ENCODE peak calls at places on chromosomes 3 and 15, in eight cellular contexts. One of them, this sample, is unnamed.

GRCh38 chr3:184815046-184815930 is 3.3 kb downstream of the VPS8 start:
- DNase-seq in cardiac muscle cell: no peak
- DNase-seq in transverse colon: no peak
- DNase-seq in IMR-90: peak; percentile 96
- DNase-seq in body of pancreas: no peak
- DNase-seq in MM.1S: no peak
- DNase-seq in GM12865: no peak
- DNase-seq in astrocyte of the spinal cord: peak; percentile 75
- DNase-seq in this sample: peak; percentile 93

GRCh38 chr3:41424543-41425300 is 225.4 kb downstream of the CTNNB1 start:
- DNase-seq in cardiac muscle cell: no peak
- DNase-seq in transverse colon: no peak
- DNase-seq in IMR-90: no peak
- DNase-seq in body of pancreas: no peak
- DNase-seq in MM.1S: no peak
- DNase-seq in GM12865: peak; percentile 35
- DNase-seq in astrocyte of the spinal cord: no peak
- DNase-seq in this sample: no peak

GRCh38 chr15:46242935-46243334 is 608.1 kb downstream of the SQOR start:
- DNase-seq in cardiac muscle cell: no peak
- DNase-seq in transverse colon: no peak
- DNase-seq in IMR-90: no peak
- DNase-seq in body of pancreas: no peak
- DNase-seq in MM.1S: no peak
- DNase-seq in GM12865: no peak
- DNase-seq in astrocyte of the spinal cord: no peak
- DNase-seq in this sample: no peak

GRCh38 chr3:170465935-170466334 is 47.3 kb downstream of the CLDN11 start:
- DNase-seq in cardiac muscle cell: no peak
- DNase-seq in transverse colon: no peak
- DNase-seq in IMR-90: no peak
- DNase-seq in body of pancreas: no peak
- DNase-seq in MM.1S: no peak
- DNase-seq in GM12865: no peak
- DNase-seq in astrocyte of the spinal cord: no peak
- DNase-seq in this sample: no peak

GRCh38 chr3:170751083-170751893 is 118.7 kb downstream of the RPL22L1 start:
- DNase-seq in cardiac muscle cell: no peak
- DNase-seq in transverse colon: peak; percentile 11
- DNase-seq in IMR-90: peak; percentile 82
- DNase-seq in body of pancreas: peak; percentile 63
- DNase-seq in MM.1S: no peak
- DNase-seq in GM12865: no peak
- DNase-seq in astrocyte of the spinal cord: peak; percentile 90
- DNase-seq in this sample: peak; percentile 85

GRCh38 chr3:12840591-12841084 is 727 bp downstream of the RPL32 start:
- DNase-seq in cardiac muscle cell: no peak
- DNase-seq in transverse colon: no peak
- DNase-seq in IMR-90: no peak
- DNase-seq in body of pancreas: no peak
- DNase-seq in MM.1S: no peak
- DNase-seq in GM12865: peak; percentile 21
- DNase-seq in astrocyte of the spinal cord: no peak
- DNase-seq in this sample: peak; percentile 8

GRCh38 chr3:153970047-153970446 is 151.1 kb upstream of the ARHGEF26 start:
- DNase-seq in cardiac muscle cell: no peak
- DNase-seq in transverse colon: no peak
- DNase-seq in IMR-90: no peak
- DNase-seq in body of pancreas: no peak
- DNase-seq in MM.1S: peak; percentile 48
- DNase-seq in GM12865: peak; percentile 59
- DNase-seq in astrocyte of the spinal cord: no peak
- DNase-seq in this sample: no peak

GRCh38 chr3:122555275-122556071 is 8.6 kb downstream of the PARP9 start:
- DNase-seq in cardiac muscle cell: no peak
- DNase-seq in transverse colon: no peak
- DNase-seq in IMR-90: peak; percentile 57
- DNase-seq in body of pancreas: no peak
- DNase-seq in MM.1S: no peak
- DNase-seq in GM12865: no peak
- DNase-seq in astrocyte of the spinal cord: peak; percentile 29
- DNase-seq in this sample: peak; percentile 45

GRCh38 chr3:186327912-186328487 is 34.0 kb downstream of the DGKG start:
- DNase-seq in cardiac muscle cell: no peak
- DNase-seq in transverse colon: no peak
- DNase-seq in IMR-90: no peak
- DNase-seq in body of pancreas: no peak
- DNase-seq in MM.1S: no peak
- DNase-seq in GM12865: no peak
- DNase-seq in astrocyte of the spinal cord: no peak
- DNase-seq in this sample: no peak

GRCh38 chr3:176147251-176147650 is 1050.0 kb downstream of the TBL1XR1 start:
- DNase-seq in cardiac muscle cell: no peak
- DNase-seq in transverse colon: no peak
- DNase-seq in IMR-90: no peak
- DNase-seq in body of pancreas: no peak
- DNase-seq in MM.1S: peak; percentile 68
- DNase-seq in GM12865: no peak
- DNase-seq in astrocyte of the spinal cord: no peak
- DNase-seq in this sample: no peak

GRCh38 chr15:71189723-71190122 is 74.5 kb downstream of the THSD4 start:
- DNase-seq in cardiac muscle cell: no peak
- DNase-seq in transverse colon: no peak
- DNase-seq in IMR-90: peak; percentile 25
- DNase-seq in body of pancreas: no peak
- DNase-seq in MM.1S: no peak
- DNase-seq in GM12865: no peak
- DNase-seq in astrocyte of the spinal cord: peak; percentile 48
- DNase-seq in this sample: no peak

GRCh38 chr3:87206070-87206469 is 21.0 kb upstream of the CHMP2B start:
- DNase-seq in cardiac muscle cell: no peak
- DNase-seq in transverse colon: no peak
- DNase-seq in IMR-90: peak; percentile 86
- DNase-seq in body of pancreas: no peak
- DNase-seq in MM.1S: no peak
- DNase-seq in GM12865: no peak
- DNase-seq in astrocyte of the spinal cord: peak; percentile 51
- DNase-seq in this sample: peak; percentile 83

GRCh38 chr3:184567924-184568590 is 6.5 kb downstream of the EPHB3 start:
- DNase-seq in cardiac muscle cell: no peak
- DNase-seq in transverse colon: no peak
- DNase-seq in IMR-90: no peak
- DNase-seq in body of pancreas: no peak
- DNase-seq in MM.1S: no peak
- DNase-seq in GM12865: no peak
- DNase-seq in astrocyte of the spinal cord: no peak
- DNase-seq in this sample: no peak

GRCh38 chr15:79219393-79220056 is 63.0 kb upstream of the ANKRD34C start:
- DNase-seq in cardiac muscle cell: peak; percentile 13
- DNase-seq in transverse colon: no peak
- DNase-seq in IMR-90: no peak
- DNase-seq in body of pancreas: no peak
- DNase-seq in MM.1S: no peak
- DNase-seq in GM12865: no peak
- DNase-seq in astrocyte of the spinal cord: no peak
- DNase-seq in this sample: no peak

GRCh38 chr3:100602506-100603444 is 6.6 kb upstream of the ADGRG7 start:
- DNase-seq in cardiac muscle cell: no peak
- DNase-seq in transverse colon: no peak
- DNase-seq in IMR-90: peak; percentile 54
- DNase-seq in body of pancreas: no peak
- DNase-seq in MM.1S: peak; percentile 32
- DNase-seq in GM12865: peak; percentile 37
- DNase-seq in astrocyte of the spinal cord: peak; percentile 14
- DNase-seq in this sample: peak; percentile 29

GRCh38 chr3:62805578-62805977 is 69.6 kb downstream of the CADPS start:
- DNase-seq in cardiac muscle cell: peak; percentile 2
- DNase-seq in transverse colon: no peak
- DNase-seq in IMR-90: no peak
- DNase-seq in body of pancreas: no peak
- DNase-seq in MM.1S: no peak
- DNase-seq in GM12865: no peak
- DNase-seq in astrocyte of the spinal cord: no peak
- DNase-seq in this sample: no peak

GRCh38 chr15:32870240-32871033 is 152.6 kb downstream of the GREM1 start:
- DNase-seq in cardiac muscle cell: no peak
- DNase-seq in transverse colon: peak; percentile 29
- DNase-seq in IMR-90: peak; percentile 100
- DNase-seq in body of pancreas: no peak
- DNase-seq in MM.1S: no peak
- DNase-seq in GM12865: peak; percentile 65
- DNase-seq in astrocyte of the spinal cord: peak; percentile 98
- DNase-seq in this sample: peak; percentile 96

GRCh38 chr15:101122806-101123205 is 129.0 kb downstream of the CHSY1 start:
- DNase-seq in cardiac muscle cell: no peak
- DNase-seq in transverse colon: no peak
- DNase-seq in IMR-90: no peak
- DNase-seq in body of pancreas: no peak
- DNase-seq in MM.1S: no peak
- DNase-seq in GM12865: no peak
- DNase-seq in astrocyte of the spinal cord: no peak
- DNase-seq in this sample: no peak

GRCh38 chr3:62553811-62554210 is 180.5 kb upstream of the FEZF2 start:
- DNase-seq in cardiac muscle cell: no peak
- DNase-seq in transverse colon: no peak
- DNase-seq in IMR-90: no peak
- DNase-seq in body of pancreas: no peak
- DNase-seq in MM.1S: no peak
- DNase-seq in GM12865: no peak
- DNase-seq in astrocyte of the spinal cord: no peak
- DNase-seq in this sample: no peak

GRCh38 chr15:64143276-64143675 is 8.3 kb upstream of the SNX22 start:
- DNase-seq in cardiac muscle cell: no peak
- DNase-seq in transverse colon: no peak
- DNase-seq in IMR-90: no peak
- DNase-seq in body of pancreas: no peak
- DNase-seq in MM.1S: no peak
- DNase-seq in GM12865: no peak
- DNase-seq in astrocyte of the spinal cord: no peak
- DNase-seq in this sample: no peak
- TF ChIP-seq CTCF in cardiac muscle cell: no peak
- TF ChIP-seq CTCF in transverse colon: no peak
- TF ChIP-seq CTCF in IMR-90: no peak
- TF ChIP-seq CTCF in body of pancreas: no peak
- TF ChIP-seq CTCF in MM.1S: no peak
- TF ChIP-seq CTCF in GM12865: no peak
- TF ChIP-seq CTCF in astrocyte of the spinal cord: no peak
- TF ChIP-seq CTCF in this sample: no peak

GRCh38 chr15:59313703-59314332 is 58.9 kb downstream of the MYO1E start:
- DNase-seq in cardiac muscle cell: no peak
- DNase-seq in transverse colon: peak; percentile 93
- DNase-seq in IMR-90: peak; percentile 47
- DNase-seq in body of pancreas: peak; percentile 77
- DNase-seq in MM.1S: no peak
- DNase-seq in GM12865: peak; percentile 93
- DNase-seq in astrocyte of the spinal cord: peak; percentile 73
- DNase-seq in this sample: no peak
- H3K4me3 ChIP-seq in cardiac muscle cell: no peak overlapping the region
- H3K4me3 ChIP-seq in transverse colon: no peak overlapping the region
- H3K4me3 ChIP-seq in IMR-90: no peak overlapping the region
- H3K4me3 ChIP-seq in body of pancreas: no peak overlapping the region
- H3K4me3 ChIP-seq in MM.1S: no peak overlapping the region
- H3K4me3 ChIP-seq in GM12865: no peak overlapping the region
- H3K4me3 ChIP-seq in astrocyte of the spinal cord: no peak overlapping the region
- H3K4me3 ChIP-seq in this sample: no peak overlapping the region

GRCh38 chr3:46365737-46366524 is 4.8 kb upstream of the CCR5 start:
- DNase-seq in cardiac muscle cell: no peak
- DNase-seq in transverse colon: no peak
- DNase-seq in IMR-90: no peak
- DNase-seq in body of pancreas: no peak
- DNase-seq in MM.1S: no peak
- DNase-seq in GM12865: no peak
- DNase-seq in astrocyte of the spinal cord: no peak
- DNase-seq in this sample: no peak

GRCh38 chr3:46370784-46371183 is at the start of gene CCR5:
- DNase-seq in cardiac muscle cell: no peak
- DNase-seq in transverse colon: no peak
- DNase-seq in IMR-90: no peak
- DNase-seq in body of pancreas: no peak
- DNase-seq in MM.1S: peak; percentile 60
- DNase-seq in GM12865: peak; percentile 71
- DNase-seq in astrocyte of the spinal cord: no peak
- DNase-seq in this sample: no peak

GRCh38 chr3:46369675-46370132 is 1.0 kb upstream of the CCR5 start:
- DNase-seq in cardiac muscle cell: no peak
- DNase-seq in transverse colon: no peak
- DNase-seq in IMR-90: no peak
- DNase-seq in body of pancreas: no peak
- DNase-seq in MM.1S: no peak
- DNase-seq in GM12865: peak; percentile 75
- DNase-seq in astrocyte of the spinal cord: no peak
- DNase-seq in this sample: no peak

GRCh38 chr3:46367811-46368210 is 2.9 kb upstream of the CCR5 start:
- DNase-seq in cardiac muscle cell: no peak
- DNase-seq in transverse colon: no peak
- DNase-seq in IMR-90: no peak
- DNase-seq in body of pancreas: no peak
- DNase-seq in MM.1S: no peak
- DNase-seq in GM12865: no peak
- DNase-seq in astrocyte of the spinal cord: no peak
- DNase-seq in this sample: no peak

GRCh38 chr3:46368569-46368968 is 2.2 kb upstream of the CCR5 start:
- DNase-seq in cardiac muscle cell: peak; percentile 24
- DNase-seq in transverse colon: peak; percentile 77
- DNase-seq in IMR-90: no peak
- DNase-seq in body of pancreas: peak; percentile 74
- DNase-seq in MM.1S: peak; percentile 96
- DNase-seq in GM12865: peak; percentile 89
- DNase-seq in astrocyte of the spinal cord: no peak
- DNase-seq in this sample: peak; percentile 14
- TF ChIP-seq CTCF in cardiac muscle cell: no peak
- TF ChIP-seq CTCF in transverse colon: no peak
- TF ChIP-seq CTCF in IMR-90: no peak
- TF ChIP-seq CTCF in body of pancreas: no peak
- TF ChIP-seq CTCF in MM.1S: peak; percentile 86
- TF ChIP-seq CTCF in GM12865: peak; percentile 61
- TF ChIP-seq CTCF in astrocyte of the spinal cord: no peak
- TF ChIP-seq CTCF in this sample: peak; percentile 7

DNA sequence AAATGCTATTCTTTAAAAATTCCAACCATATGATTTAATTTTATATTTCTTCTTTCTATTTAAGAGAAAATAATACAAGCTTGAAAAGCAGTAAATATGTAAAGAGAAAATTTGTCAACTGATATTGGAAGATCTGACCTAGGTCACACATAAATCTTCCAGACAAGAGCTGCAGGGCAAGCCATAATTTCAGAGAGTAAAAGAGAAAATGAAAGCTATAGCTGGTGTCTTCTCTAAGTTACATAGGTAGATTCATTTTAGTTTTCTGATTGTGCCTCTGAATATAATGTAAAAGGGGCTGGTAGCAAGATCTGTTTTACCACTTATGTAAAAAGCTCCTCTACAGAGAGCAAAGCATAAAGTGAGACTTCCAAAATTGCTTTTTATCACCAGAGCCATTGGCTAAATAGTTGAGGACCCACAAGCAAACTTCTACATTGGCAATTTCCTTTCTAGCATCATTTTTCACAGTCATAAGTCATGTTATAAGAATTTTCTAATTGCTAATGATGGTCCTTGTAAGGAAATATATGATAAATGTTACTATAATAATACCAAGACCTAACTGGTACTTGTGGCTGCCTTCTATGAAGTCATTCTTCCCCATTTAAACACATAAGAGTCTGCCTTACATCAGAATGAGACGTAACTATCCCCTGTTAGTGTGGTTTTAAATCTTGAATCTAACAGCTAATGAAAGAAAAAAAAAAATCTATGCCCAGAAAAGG is 80.8 kb upstream of the SKOR1 start:
- DNase-seq in cardiac muscle cell: no peak
- DNase-seq in transverse colon: no peak
- DNase-seq in IMR-90: no peak
- DNase-seq in body of pancreas: no peak
- DNase-seq in MM.1S: peak; percentile 53
- DNase-seq in GM12865: peak; percentile 22
- DNase-seq in astrocyte of the spinal cord: no peak
- DNase-seq in this sample: no peak
- H3K4me3 ChIP-seq in cardiac muscle cell: no peak overlapping the region
- H3K4me3 ChIP-seq in transverse colon: no peak overlapping the region
- H3K4me3 ChIP-seq in IMR-90: no peak overlapping the region
- H3K4me3 ChIP-seq in body of pancreas: no peak overlapping the region
- H3K4me3 ChIP-seq in MM.1S: no peak overlapping the region
- H3K4me3 ChIP-seq in GM12865: peak overlapping the region; percentile 39
- H3K4me3 ChIP-seq in astrocyte of the spinal cord: no peak overlapping the region
- H3K4me3 ChIP-seq in this sample: no peak overlapping the region